ENCODE peak calls at places on chromosome 22, in five cellular contexts. M is heart left ventricle, I is stomach, E is PC-9, V is type B pancreatic cell. P is an unnamed sample.

GRCh38 chr22:25745341-25746011 is 3.5 kb downstream of the MYO18B start:
- DNase-seq in M (no peak), I (no peak), E (no peak), V (no peak), P (no peak)

GRCh38 chr22:38531251-38531956 is 25.3 kb upstream of the DDX17 start:
- DNase-seq in M (no peak), I (no peak), E (no peak), V (no peak), P (no peak)

GRCh38 chr22:27983361-27983791 is 64.3 kb upstream of the PITPNB start:
- DNase-seq in M (no peak), I (peak), E (no peak), V (no peak), P (no peak)

GRCh38 chr22:45418056-45418769 is 4.7 kb downstream of the RIBC2 start:
- DNase-seq in M (no peak), I (no peak), E (no peak), V (peak), P (no peak)

GRCh38 chr22:17541476-17541875 is 21.8 kb upstream of the SLC25A18 start:
- DNase-seq in M (no peak), I (no peak), E (no peak), V (no peak), P (no peak)

GRCh38 chr22:38075105-38075825 is 8.7 kb downstream of the SLC16A8 start:
- DNase-seq in M (no peak), I (no peak), E (no peak), V (no peak), P (no peak)

GRCh38 chr22:30903876-30904460 is 64.6 kb downstream of the MORC2 start:
- DNase-seq in M (no peak), I (peak), E (no peak), V (peak), P (no peak)

GRCh38 chr22:48941903-48942625 is 885.6 kb downstream of the BRD1 start:
- DNase-seq in M (no peak), I (peak), E (no peak), V (peak), P (peak)

GRCh38 chr22:41501209-41501608 is 32.3 kb downstream of the ACO2 start:
- DNase-seq in M (no peak), I (no peak), E (no peak), V (no peak), P (no peak)

GRCh38 chr22:26259510-26259909 is 90.2 kb downstream of the SEZ6L start:
- DNase-seq in M (peak), I (no peak), E (peak), V (no peak), P (no peak)

GRCh38 chr22:48104786-48105185 is 1342.3 kb downstream of the TBC1D22A start:
- DNase-seq in M (no peak), I (peak), E (no peak), V (peak), P (no peak)

GRCh38 chr22:22201185-22201924 is 43.2 kb upstream of the VPREB1 start:
- DNase-seq in M (peak), I (peak), E (no peak), V (no peak), P (peak)

GRCh38 chr22:41429232-41429945 is 17.2 kb downstream of the TOB2 start:
- DNase-seq in M (no peak), I (no peak), E (no peak), V (no peak), P (no peak)

GRCh38 chr22:41171996-41172395 is 33.1 kb upstream of the L3MBTL2 start:
- DNase-seq in M (no peak), I (no peak), E (no peak), V (no peak), P (no peak)

GRCh38 chr22:39839917-39840510 is 53.5 kb downstream of the ENTHD1 start:
- DNase-seq in M (no peak), I (no peak), E (no peak), V (no peak), P (no peak)

GRCh38 chr22:21866821-21867527 is 471 bp downstream of the MAPK1 start:
- DNase-seq in M (no peak), I (peak), E (peak), V (no peak), P (peak)

GRCh38 chr22:23163665-23164064 is 16.6 kb upstream of the BCR start:
- DNase-seq in M (peak), I (no peak), E (no peak), V (no peak), P (peak)

GRCh38 chr22:30782613-30783012 is 87.9 kb downstream of the OSBP2 start:
- DNase-seq in M (no peak), I (no peak), E (no peak), V (no peak), P (no peak)

GRCh38 chr22:32183625-32184024 is 21.2 kb downstream of the RFPL2 start:
- DNase-seq in M (no peak), I (no peak), E (no peak), V (no peak), P (no peak)

GRCh38 chr22:22800716-22801115 is 86.9 kb upstream of the IGLL5 start:
- DNase-seq in M (no peak), I (no peak), E (no peak), V (no peak), P (no peak)

GRCh38 chr22:23305321-23305910 is 125.1 kb downstream of the BCR start:
- DNase-seq in M (no peak), I (no peak), E (no peak), V (peak), P (no peak)

GRCh38 chr22:31585161-31585859 is 76.7 kb downstream of the PISD start:
- DNase-seq in M (no peak), I (no peak), E (peak), V (no peak), P (no peak)

GRCh38 chr22:26617251-26618199 is at the start of gene CRYBB1:
- DNase-seq in M (peak), I (no peak), E (no peak), V (no peak), P (peak)

GRCh38 chr22:22855085-22855484 is 32.5 kb upstream of the IGLL5 start:
- DNase-seq in M (no peak), I (no peak), E (no peak), V (no peak), P (no peak)

GRCh38 chr22:21942407-21942895 is 10.2 kb downstream of the PPM1F start:
- DNase-seq in M (peak), I (peak), E (peak), V (no peak), P (peak)

GRCh38 chr22:50221410-50222300 is 20.8 kb downstream of the SELENOO start:
- DNase-seq in M (no peak), I (no peak), E (no peak), V (no peak), P (no peak)
- TF ChIP-seq CTCF in M (no peak), I (no peak), E (peak), V (no peak), P (no peak)

GRCh38 chr22:46896166-46896565 is 133.7 kb downstream of the TBC1D22A start:
- DNase-seq in M (no peak), I (no peak), E (no peak), V (no peak), P (no peak)

GRCh38 chr22:46894851-46895640 is 132.6 kb downstream of the TBC1D22A start:
- DNase-seq in M (no peak), I (peak), E (no peak), V (no peak), P (no peak)

GRCh38 chr22:46896568-46897245 is 134.3 kb downstream of the TBC1D22A start:
- DNase-seq in M (no peak), I (no peak), E (no peak), V (no peak), P (no peak)

GRCh38 chr22:46895753-46896152 is 133.3 kb downstream of the TBC1D22A start:
- DNase-seq in M (no peak), I (peak), E (no peak), V (no peak), P (no peak)

GRCh38 chr22:46897246-46897623 is 134.8 kb downstream of the TBC1D22A start:
- DNase-seq in M (no peak), I (peak), E (no peak), V (no peak), P (no peak)
- TF ChIP-seq CTCF in M (no peak), I (no peak), E (no peak), V (no peak), P (no peak)

GRCh38 chr22:44088976-44089570 is 65.0 kb downstream of the PARVB start:
- DNase-seq in M (peak), I (no peak), E (no peak), V (no peak), P (peak)

GRCh38 chr22:44084044-44084772 is 60.1 kb downstream of the PARVB start:
- DNase-seq in M (peak), I (no peak), E (no peak), V (no peak), P (no peak)

GRCh38 chr22:44086759-44087158 is 62.7 kb downstream of the PARVB start:
- DNase-seq in M (no peak), I (no peak), E (no peak), V (no peak), P (no peak)

GRCh38 chr22:44089717-44090570 is 65.8 kb downstream of the PARVB start:
- DNase-seq in M (no peak), I (no peak), E (no peak), V (no peak), P (no peak)

GRCh38 chr22:44085743-44086741 is 61.9 kb downstream of the PARVB start:
- DNase-seq in M (peak), I (peak), E (peak), V (no peak), P (peak)
- TF ChIP-seq CTCF in M (peak), I (peak), E (peak), V (peak), P (peak)

DNA sequence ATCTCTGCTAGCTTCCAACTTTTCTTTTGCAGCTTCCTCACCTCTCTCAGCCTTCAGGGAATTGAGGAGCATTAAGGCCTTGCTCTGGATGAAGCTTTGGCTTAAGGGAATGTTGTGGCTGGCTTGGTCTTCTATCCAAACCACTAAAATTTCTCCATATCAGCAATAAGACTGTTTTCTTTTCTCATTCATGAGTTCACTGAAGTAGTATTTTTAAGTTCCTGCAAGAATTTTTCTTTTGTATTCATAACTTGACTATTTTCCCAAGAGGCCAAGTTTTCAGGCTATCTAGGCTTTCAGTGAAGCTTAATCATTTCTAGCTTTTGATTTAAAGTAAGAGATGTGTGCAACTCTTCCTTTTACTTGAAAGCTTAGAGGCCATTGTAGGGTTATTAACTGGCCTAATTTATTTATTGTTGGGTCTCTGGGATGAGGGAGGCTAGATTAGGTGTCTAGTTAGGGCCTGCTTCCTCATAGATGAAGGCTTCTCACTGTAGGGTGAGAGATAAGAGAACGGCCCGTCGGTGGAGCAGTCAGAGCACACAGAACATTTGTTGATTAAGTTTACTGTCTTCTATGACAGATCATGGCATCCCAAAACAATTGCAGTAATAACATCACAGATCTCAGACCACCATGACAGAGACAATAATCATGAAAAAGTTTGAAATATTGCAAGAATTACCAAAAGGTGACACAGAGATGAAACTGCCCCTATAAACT is 33.2 kb downstream of the CSF2RB start:
- DNase-seq in M (no peak), I (no peak), E (no peak), V (no peak), P (no peak)
- TF ChIP-seq CTCF in M (no peak), I (no peak), E (peak), V (no peak), P (no peak)

DNA sequence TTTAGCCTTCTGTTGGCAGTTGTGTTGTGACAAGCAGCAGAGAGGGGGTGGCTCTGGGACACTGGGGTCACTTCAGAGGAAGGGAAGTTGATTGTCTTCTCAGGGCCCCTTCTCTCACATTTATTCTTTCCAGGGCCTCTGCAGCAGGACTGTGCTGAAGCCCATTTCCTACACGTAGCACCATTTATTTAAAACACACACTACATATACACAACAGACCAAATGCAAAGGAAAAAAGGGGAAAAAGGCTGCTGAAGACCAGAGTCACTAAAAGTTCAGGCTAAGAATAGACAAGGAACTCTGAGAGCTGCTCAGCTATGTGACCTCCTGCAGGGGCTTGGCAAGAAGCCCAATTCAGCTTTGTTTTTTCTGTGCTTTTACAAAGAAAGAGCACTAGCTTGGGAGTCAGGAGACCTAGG is 28.3 kb upstream of the UPB1 start:
- DNase-seq in M (peak), I (no peak), E (peak), V (no peak), P (no peak)
- TF ChIP-seq CTCF in M (no peak), I (no peak), E (no peak), V (peak), P (no peak)

GRCh38 chr22:29265306-29265705 is 2.5 kb downstream of the RHBDD3 start:
- DNase-seq in M (peak), I (no peak), E (no peak), V (no peak), P (no peak)
- TF ChIP-seq CTCF in M (no peak), I (no peak), E (no peak), V (no peak), P (no peak)

P was measured in transverse colon.